ENCODE peak calls at places on chromosomes 13 and 19, in seven cellular contexts. J, L, T, E, K, G and D are unnamed samples.

GRCh38 chr13:41613984-41614581 is 156.7 kb downstream of the RGCC start:
- DNase-seq in J (no peak), E (no peak), K (no peak), T (peak), G (no peak), L (peak), D (peak)

GRCh38 chr19:47447470-47448359 is 24.0 kb downstream of the SLC8A2 start:
- DNase-seq in K (no peak), J (no peak), T (no peak), E (peak), L (peak), G (peak), D (peak)

GRCh38 chr13:72062566-72062965 is 195.6 kb upstream of the DACH1 start:
- DNase-seq in T (no peak), L (peak), K (peak), E (no peak), G (no peak), J (peak), D (no peak)

GRCh38 chr19:16463991-16464575 is 7.7 kb downstream of the EPS15L1 start:
- DNase-seq in E (no peak), J (no peak), T (no peak), G (no peak), K (no peak), L (no peak), D (no peak)

GRCh38 chr19:30896551-30896950 is 452.7 kb downstream of the TSHZ3 start:
- DNase-seq in L (no peak), G (no peak), K (no peak), T (no peak), E (no peak), J (no peak), D (no peak)

GRCh38 chr19:3668331-3669133 is 31.7 kb downstream of the PIP5K1C start:
- DNase-seq in K (no peak), J (no peak), G (no peak), E (no peak), T (no peak), L (no peak), D (no peak)

GRCh38 chr19:33150852-33151518 is 19.1 kb downstream of the WDR88 start:
- DNase-seq in L (no peak), T (no peak), J (no peak), K (no peak), G (no peak), E (no peak), D (no peak)

GRCh38 chr13:109816979-109817275 is 30.5 kb upstream of the IRS2 start:
- DNase-seq in L (no peak), E (no peak), G (no peak), J (peak), T (no peak), K (no peak), D (no peak)

GRCh38 chr19:39297931-39298634 is 1.9 kb downstream of the IFNL1 start:
- DNase-seq in L (no peak), T (no peak), E (peak), J (no peak), G (peak), K (no peak), D (no peak)

GRCh38 chr19:51365211-51366049 is 758 bp downstream of the ETFB start:
- DNase-seq in T (peak), K (no peak), G (no peak), J (no peak), L (no peak), E (no peak), D (peak)

GRCh38 chr13:46295531-46296464 is 84.1 kb downstream of the LRRC63 start:
- DNase-seq in J (no peak), K (no peak), T (peak), E (no peak), G (peak), L (no peak), D (peak)

GRCh38 chr13:46303743-46304385 is 83.2 kb downstream of the RUBCNL start:
- DNase-seq in L (no peak), K (no peak), T (no peak), J (no peak), G (no peak), E (peak), D (no peak)

GRCh38 chr19:44879309-44880065 is 11.6 kb upstream of the TOMM40 start:
- DNase-seq in J (no peak), L (no peak), G (no peak), K (no peak), T (no peak), E (no peak), D (no peak)

GRCh38 chr13:54593504-54593903 is 1564.9 kb downstream of the OLFM4 start:
- DNase-seq in L (no peak), E (no peak), J (no peak), T (no peak), G (no peak), K (no peak), D (no peak)

GRCh38 chr13:98216135-98216565 is 39.1 kb upstream of the RNF113B start:
- DNase-seq in J (no peak), G (no peak), T (peak), E (no peak), K (peak), L (no peak), D (no peak)

GRCh38 chr19:47427241-47428176 is 8.2 kb upstream of the MEIS3 start:
- DNase-seq in K (peak), T (peak), E (peak), L (peak), J (peak), G (peak), D (peak)

GRCh38 chr13:48727252-48728011 is 73.7 kb downstream of the CYSLTR2 start:
- DNase-seq in K (no peak), G (no peak), E (no peak), T (no peak), L (no peak), J (no peak), D (no peak)

GRCh38 chr13:114115191-114115671 is 17.2 kb downstream of the RASA3 start:
- DNase-seq in E (no peak), L (no peak), G (no peak), T (no peak), K (no peak), J (no peak), D (no peak)

GRCh38 chr13:114264886-114265611 is 16.4 kb upstream of the UPF3A start:
- DNase-seq in T (no peak), L (no peak), G (no peak), K (no peak), J (peak), E (no peak), D (no peak)

GRCh38 chr19:30557212-30557611 is 185.0 kb downstream of the ZNF536 start:
- DNase-seq in T (no peak), J (no peak), K (no peak), L (no peak), G (no peak), E (no peak), D (no peak)

GRCh38 chr19:38389101-38389925 is 816 bp downstream of the SPRED3 start:
- DNase-seq in T (no peak), E (no peak), K (peak), L (peak), G (no peak), J (peak), D (no peak)

GRCh38 chr19:48982280-48982679 is 10.8 kb downstream of the GYS1 start:
- DNase-seq in T (no peak), J (no peak), G (no peak), K (no peak), L (no peak), E (no peak), D (no peak)

GRCh38 chr13:111462221-111462764 is 141.9 kb downstream of the TEX29 start:
- DNase-seq in L (no peak), J (no peak), E (no peak), K (no peak), G (no peak), T (no peak), D (no peak)

GRCh38 chr13:77717508-77717907 is 20.0 kb downstream of the SLAIN1 start:
- DNase-seq in G (no peak), L (no peak), E (no peak), J (no peak), T (no peak), K (no peak), D (no peak)

GRCh38 chr13:57633950-57634828 is 2.6 kb downstream of the PCDH17 start:
- DNase-seq in G (no peak), J (no peak), E (no peak), L (peak), K (no peak), T (no peak), D (peak)

GRCh38 chr19:46159893-46160775 is 12.1 kb downstream of the IGFL2 start:
- DNase-seq in G (no peak), E (no peak), K (no peak), L (no peak), J (no peak), T (no peak), D (no peak)

GRCh38 chr13:65653548-65654078 is 1576.5 kb downstream of the PCDH9 start:
- DNase-seq in E (no peak), J (no peak), T (no peak), L (no peak), G (no peak), K (peak), D (no peak)